ENCODE peak calls at places on chromosomes 5 and 9, in four cellular contexts. K, I, C and O are unnamed samples.

GRCh38 chr5:33482335-33482734 is 41.6 kb downstream of the TARS1 start:
- DNase-seq in K (no peak), I (no peak), C (no peak), O (no peak)

GRCh38 chr9:35996358-35996970 is 38.5 kb upstream of the OR2S2 start:
- DNase-seq in K (no peak), I (peak; percentile 16), C (peak; percentile 47), O (no peak)

GRCh38 chr9:135167356-135167755 is 79.9 kb downstream of the OLFM1 start:
- DNase-seq in K (no peak), I (no peak), C (no peak), O (no peak)

GRCh38 chr9:136722969-136723356 is 10.6 kb downstream of the DIPK1B start:
- DNase-seq in K (no peak), I (no peak), C (no peak), O (no peak)

GRCh38 chr5:133846478-133847226 is 121.8 kb downstream of the C5orf15 start:
- DNase-seq in K (peak; percentile 61), I (no peak), C (no peak), O (no peak)

GRCh38 chr5:157535042-157535865 is 40.3 kb downstream of the ADAM19 start:
- DNase-seq in K (no peak), I (peak; percentile 50), C (no peak), O (no peak)

GRCh38 chr5:136295914-136296313 is 69.4 kb downstream of the TRPC7 start:
- DNase-seq in K (no peak), I (no peak), C (peak; percentile 40), O (no peak)

GRCh38 chr5:103808464-103809106 is 246.0 kb upstream of the NUDT12 start:
- DNase-seq in K (peak; percentile 29), I (peak; percentile 55), C (peak; percentile 58), O (no peak)

GRCh38 chr5:143456952-143457547 is 53.6 kb upstream of the NR3C1 start:
- DNase-seq in K (no peak), I (peak; percentile 65), C (peak; percentile 43), O (no peak)

GRCh38 chr5:88785396-88786216 is 97.4 kb downstream of the MEF2C start:
- DNase-seq in K (no peak), I (peak; percentile 94), C (peak; percentile 93), O (peak; percentile 89)

GRCh38 chr9:8660383-8660782 is 860.8 kb upstream of the DMAC1 start:
- DNase-seq in K (no peak), I (peak; percentile 23), C (peak; percentile 10), O (peak; percentile 69)

GRCh38 chr5:157558089-157558595 is 17.4 kb downstream of the ADAM19 start:
- DNase-seq in K (no peak), I (peak; percentile 33), C (peak; percentile 82), O (peak; percentile 96)

GRCh38 chr9:136359774-136360718 is 3.5 kb downstream of the DNLZ start:
- DNase-seq in K (no peak), I (no peak), C (no peak), O (no peak)

GRCh38 chr9:128724744-128725211 is 851 bp upstream of the ZDHHC12 start:
- DNase-seq in K (peak; percentile 42), I (peak; percentile 89), C (peak; percentile 68), O (peak; percentile 46)

GRCh38 chr5:68711311-68712200 is 382.3 kb upstream of the SLC30A5 start:
- DNase-seq in K (peak; percentile 51), I (no peak), C (no peak), O (no peak)

GRCh38 chr5:77101298-77101697 is 14.2 kb upstream of the ZBED3 start:
- DNase-seq in K (no peak), I (peak; percentile 48), C (peak; percentile 53), O (no peak)

GRCh38 chr9:131238402-131239021 is 37.8 kb downstream of the FAM78A start:
- DNase-seq in K (no peak), I (peak; percentile 26), C (peak; percentile 70), O (no peak)

GRCh38 chr5:73417307-73418035 is 31.1 kb downstream of the FOXD1 start:
- DNase-seq in K (no peak), I (no peak), C (peak; percentile 58), O (no peak)

GRCh38 chr9:81214975-81215374 is 474.4 kb downstream of the TLE1 start:
- DNase-seq in K (no peak), I (no peak), C (no peak), O (no peak)

GRCh38 chr5:90878081-90878480 is 319.5 kb downstream of the ADGRV1 start:
- DNase-seq in K (no peak), I (no peak), C (no peak), O (no peak)

DNA sequence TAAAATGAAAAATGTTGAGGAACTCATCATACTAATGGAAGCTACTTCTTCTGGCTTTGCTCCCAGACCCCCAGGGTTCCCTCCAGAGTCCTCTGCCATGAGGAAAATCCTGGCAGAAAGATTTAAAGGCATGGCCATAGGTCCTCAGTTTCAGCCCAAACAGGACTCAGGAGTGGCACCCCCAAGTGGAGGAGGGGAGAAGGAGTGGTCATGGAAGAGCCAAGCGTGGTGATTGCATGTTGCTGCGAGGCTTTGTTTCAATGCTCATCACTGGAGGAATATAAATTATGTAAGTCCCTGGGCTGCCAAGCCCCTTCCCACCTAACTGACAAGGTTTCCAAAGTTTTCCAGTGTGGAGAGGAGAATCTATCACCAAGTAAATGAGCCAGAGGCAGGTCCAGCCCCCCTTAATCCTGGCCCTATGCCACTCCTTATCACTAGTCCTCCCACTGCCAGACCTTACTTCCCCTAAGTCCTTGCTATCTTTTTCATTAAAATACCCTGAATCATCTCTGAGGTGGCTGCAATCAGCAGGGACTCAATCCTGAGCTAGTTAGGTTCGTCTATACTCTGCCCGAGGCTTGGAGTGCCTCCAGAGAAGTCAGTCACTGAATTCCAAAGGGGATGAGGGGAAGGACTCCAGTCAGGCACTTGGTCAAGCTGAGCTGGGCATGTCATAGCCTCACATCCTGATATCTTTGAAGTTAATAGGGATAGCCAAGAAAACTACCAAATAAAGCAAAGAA is 70.7 kb upstream of the TAF1L start:
- DNase-seq in K (no peak), I (peak; percentile 20), C (no peak), O (no peak)
- TF ChIP-seq CTCF in K (peak; percentile 32), I (no peak), C (no peak), O (no peak)

GRCh38 chr9:129962376-129962765 is 80.6 kb downstream of the FNBP1 start:
- DNase-seq in K (no peak), I (no peak), C (no peak), O (no peak)
- H3K4me3 ChIP-seq in K (peak overlapping the region; percentile 60), I (peak overlapping the region; percentile 63), C (peak overlapping the region; percentile 55), O (no peak overlapping the region)

DNA sequence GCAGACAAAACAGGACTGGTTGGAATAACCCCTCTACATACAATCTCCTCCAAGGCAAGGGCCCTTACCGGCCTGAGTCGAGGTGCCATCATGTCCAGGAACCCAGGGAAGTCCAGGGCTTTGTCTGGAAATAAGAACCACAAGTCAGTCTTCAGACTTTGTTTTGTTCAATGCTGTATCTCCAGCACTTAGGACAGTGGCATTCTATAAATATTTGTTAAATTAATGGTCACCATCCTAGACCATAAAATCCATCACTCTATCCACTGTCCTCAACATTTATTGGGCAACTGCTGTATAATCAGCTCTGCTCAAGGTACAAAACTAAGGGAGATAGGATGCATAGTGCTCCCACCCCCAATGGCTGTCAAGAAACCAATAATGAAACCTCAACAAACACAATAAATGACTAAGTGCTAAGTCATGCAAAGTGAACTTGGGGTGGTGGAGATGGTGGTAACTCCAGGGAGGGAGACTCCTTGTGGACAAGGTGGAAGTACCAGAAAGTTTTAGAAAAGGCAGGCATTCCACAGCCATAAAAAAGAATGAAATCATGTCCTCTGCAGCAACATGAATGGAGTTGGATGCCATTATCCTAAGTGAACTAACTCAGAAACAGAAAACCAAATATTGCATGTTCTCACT is 5.0 kb downstream of the RELL2 start:
- DNase-seq in K (no peak), I (peak; percentile 69), C (peak; percentile 68), O (no peak)
- TF ChIP-seq CTCF in K (no peak), I (peak; percentile 39), C (peak; percentile 65), O (peak; percentile 57)

GRCh38 chr9:92947268-92948031 is at the start of gene FGD3:
- DNase-seq in K (no peak), I (no peak), C (no peak), O (no peak)
- H3K4me3 ChIP-seq in K (no peak within 1 kb of the TSS), I (peak within 1 kb of the TSS; percentile 41), C (peak within 1 kb of the TSS; percentile 45), O (peak within 1 kb of the TSS; percentile 61)

DNA sequence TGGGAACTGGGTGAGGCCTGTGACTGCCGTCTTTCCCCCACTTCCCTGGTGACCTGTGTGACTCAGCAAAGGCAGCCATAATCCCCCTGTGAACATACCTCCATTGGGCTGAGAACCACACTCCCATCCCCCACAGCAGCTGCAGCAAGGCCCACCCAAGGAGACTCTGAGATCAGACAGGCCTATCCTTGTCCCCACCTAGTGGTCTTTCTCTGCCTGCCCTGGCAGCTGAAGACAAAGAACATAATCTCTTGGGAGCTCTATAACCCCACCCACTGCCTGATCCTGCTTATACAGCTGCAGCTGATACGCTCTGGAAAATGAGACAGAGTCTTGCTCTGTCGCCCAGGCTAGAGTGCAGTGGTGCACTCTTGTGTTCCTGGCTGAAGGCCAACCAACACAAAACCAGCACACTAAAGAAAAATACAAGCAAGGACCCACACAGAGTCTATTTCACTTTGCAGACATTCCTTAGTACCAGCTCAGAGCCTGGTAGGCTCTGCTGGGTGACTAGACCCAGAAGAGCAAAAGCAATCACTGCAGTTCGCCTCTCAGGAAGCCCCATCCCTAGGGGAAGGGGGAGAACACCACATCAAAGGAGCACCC is 106.7 kb downstream of the MCTP1 start:
- DNase-seq in K (peak; percentile 43), I (peak; percentile 17), C (peak; percentile 85), O (peak; percentile 99)
- TF ChIP-seq CTCF in K (peak; percentile 33), I (no peak), C (peak; percentile 85), O (peak; percentile 84)

GRCh38 chr9:71446081-71446480 is 322.2 kb downstream of the CEMIP2 start:
- DNase-seq in K (no peak), I (no peak), C (no peak), O (no peak)
- H3K4me3 ChIP-seq in K (no peak overlapping the region), I (peak overlapping the region; percentile 56), C (peak overlapping the region; percentile 47), O (peak overlapping the region; percentile 48)

DNA sequence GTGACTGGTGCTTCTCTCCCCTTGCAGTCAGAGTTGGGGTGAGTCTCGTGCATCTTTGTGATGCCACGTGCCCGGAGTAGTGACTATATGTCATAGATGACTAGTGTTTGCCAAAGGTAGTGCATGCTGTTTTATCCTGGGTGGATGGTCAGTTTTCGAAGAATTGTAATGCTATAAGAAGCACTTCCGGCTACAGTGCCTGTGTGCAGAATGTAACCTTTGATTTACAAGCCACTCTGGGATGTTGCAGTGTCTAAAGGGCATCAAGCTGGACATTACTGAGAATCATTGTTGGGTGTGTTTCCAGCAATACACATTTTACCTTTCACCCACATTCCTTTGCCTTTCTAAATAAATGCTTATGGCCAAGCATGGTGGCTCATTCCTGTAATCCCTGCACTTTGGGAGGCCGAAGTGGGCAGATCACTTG is 16.7 kb downstream of the MVB12B start:
- DNase-seq in K (no peak), I (no peak), C (no peak), O (no peak)
- TF ChIP-seq CTCF in K (no peak), I (no peak), C (no peak), O (no peak)

GRCh38 chr5:40688127-40688756 is 8.5 kb downstream of the PTGER4 start:
- DNase-seq in K (peak; percentile 84), I (peak; percentile 93), C (peak; percentile 90), O (peak; percentile 57)
- H3K4me3 ChIP-seq in K (no peak overlapping the region), I (no peak overlapping the region), C (no peak overlapping the region), O (no peak overlapping the region)